ENCODE peak calls at places on chromosomes 3 and 15, in eight cellular contexts. One of them, this sample, is unnamed. For H3K4me1, the result is how much of the 10 kb centered on the place peaks cover.

GRCh38 chr3:31614162-31614921 is 81.6 kb downstream of the STT3B start:
- DNase-seq in mucosa of descending colon: no peak
- DNase-seq in pancreas: no peak
- DNase-seq in neural progenitor cell: no peak
- DNase-seq in heart left ventricle: no peak
- DNase-seq in transverse colon: no peak
- DNase-seq in lower lobe of right lung: no peak
- DNase-seq in ovary: no peak
- DNase-seq in this sample: no peak

GRCh38 chr3:112117826-112118571 is 15.0 kb downstream of the GCSAM start:
- DNase-seq in mucosa of descending colon: no peak
- DNase-seq in pancreas: no peak
- DNase-seq in neural progenitor cell: peak
- DNase-seq in heart left ventricle: peak
- DNase-seq in transverse colon: peak
- DNase-seq in lower lobe of right lung: peak
- DNase-seq in ovary: no peak
- DNase-seq in this sample: no peak

GRCh38 chr3:161989012-161989411 is 492.4 kb downstream of the OTOL1 start:
- DNase-seq in mucosa of descending colon: no peak
- DNase-seq in pancreas: no peak
- DNase-seq in neural progenitor cell: no peak
- DNase-seq in heart left ventricle: no peak
- DNase-seq in transverse colon: no peak
- DNase-seq in lower lobe of right lung: no peak
- DNase-seq in ovary: no peak
- DNase-seq in this sample: no peak

GRCh38 chr3:157868168-157868567 is 238.1 kb downstream of the SHOX2 start:
- DNase-seq in mucosa of descending colon: no peak
- DNase-seq in pancreas: no peak
- DNase-seq in neural progenitor cell: no peak
- DNase-seq in heart left ventricle: no peak
- DNase-seq in transverse colon: no peak
- DNase-seq in lower lobe of right lung: no peak
- DNase-seq in ovary: no peak
- DNase-seq in this sample: no peak

GRCh38 chr3:102181202-102181920 is 253.5 kb upstream of the ZPLD1 start:
- DNase-seq in mucosa of descending colon: no peak
- DNase-seq in pancreas: peak
- DNase-seq in neural progenitor cell: no peak
- DNase-seq in heart left ventricle: no peak
- DNase-seq in transverse colon: no peak
- DNase-seq in lower lobe of right lung: no peak
- DNase-seq in ovary: no peak
- DNase-seq in this sample: no peak

GRCh38 chr15:68279779-68280745 is 2.5 kb downstream of the FEM1B start:
- DNase-seq in mucosa of descending colon: no peak
- DNase-seq in pancreas: no peak
- DNase-seq in neural progenitor cell: no peak
- DNase-seq in heart left ventricle: no peak
- DNase-seq in transverse colon: no peak
- DNase-seq in lower lobe of right lung: no peak
- DNase-seq in ovary: no peak
- DNase-seq in this sample: no peak

GRCh38 chr3:143326983-143327382 is 207.4 kb downstream of the CHST2 start:
- DNase-seq in mucosa of descending colon: no peak
- DNase-seq in pancreas: no peak
- DNase-seq in neural progenitor cell: no peak
- DNase-seq in heart left ventricle: no peak
- DNase-seq in transverse colon: no peak
- DNase-seq in lower lobe of right lung: no peak
- DNase-seq in ovary: no peak
- DNase-seq in this sample: no peak

GRCh38 chr3:98702166-98702565 is 61.0 kb upstream of the ST3GAL6 start:
- DNase-seq in mucosa of descending colon: no peak
- DNase-seq in pancreas: no peak
- DNase-seq in neural progenitor cell: no peak
- DNase-seq in heart left ventricle: no peak
- DNase-seq in transverse colon: no peak
- DNase-seq in lower lobe of right lung: no peak
- DNase-seq in ovary: no peak
- DNase-seq in this sample: no peak

GRCh38 chr15:73362900-73363299 is 5.9 kb downstream of the HCN4 start:
- DNase-seq in mucosa of descending colon: no peak
- DNase-seq in pancreas: no peak
- DNase-seq in neural progenitor cell: no peak
- DNase-seq in heart left ventricle: no peak
- DNase-seq in transverse colon: no peak
- DNase-seq in lower lobe of right lung: no peak
- DNase-seq in ovary: no peak
- DNase-seq in this sample: no peak

GRCh38 chr3:182717216-182717615 is 76.1 kb upstream of the ATP11B start:
- DNase-seq in mucosa of descending colon: no peak
- DNase-seq in pancreas: no peak
- DNase-seq in neural progenitor cell: no peak
- DNase-seq in heart left ventricle: no peak
- DNase-seq in transverse colon: peak
- DNase-seq in lower lobe of right lung: no peak
- DNase-seq in ovary: no peak
- DNase-seq in this sample: no peak

GRCh38 chr3:128482857-128483656 is 9.9 kb downstream of the GATA2 start:
- DNase-seq in mucosa of descending colon: no peak
- DNase-seq in pancreas: no peak
- DNase-seq in neural progenitor cell: peak
- DNase-seq in heart left ventricle: peak
- DNase-seq in transverse colon: no peak
- DNase-seq in lower lobe of right lung: peak
- DNase-seq in ovary: no peak
- DNase-seq in this sample: peak

GRCh38 chr3:152403632-152404066 is 134.9 kb downstream of the MBNL1 start:
- DNase-seq in mucosa of descending colon: no peak
- DNase-seq in pancreas: no peak
- DNase-seq in neural progenitor cell: no peak
- DNase-seq in heart left ventricle: peak
- DNase-seq in transverse colon: peak
- DNase-seq in lower lobe of right lung: peak
- DNase-seq in ovary: no peak
- DNase-seq in this sample: peak
- H3K4me1 ChIP-seq in mucosa of descending colon: under half
- H3K4me1 ChIP-seq in pancreas: under half
- H3K4me1 ChIP-seq in neural progenitor cell: under half
- H3K4me1 ChIP-seq in heart left ventricle: half or more
- H3K4me1 ChIP-seq in transverse colon: under half
- H3K4me1 ChIP-seq in lower lobe of right lung: half or more
- H3K4me1 ChIP-seq in ovary: under half
- H3K4me1 ChIP-seq in this sample: half or more

DNA sequence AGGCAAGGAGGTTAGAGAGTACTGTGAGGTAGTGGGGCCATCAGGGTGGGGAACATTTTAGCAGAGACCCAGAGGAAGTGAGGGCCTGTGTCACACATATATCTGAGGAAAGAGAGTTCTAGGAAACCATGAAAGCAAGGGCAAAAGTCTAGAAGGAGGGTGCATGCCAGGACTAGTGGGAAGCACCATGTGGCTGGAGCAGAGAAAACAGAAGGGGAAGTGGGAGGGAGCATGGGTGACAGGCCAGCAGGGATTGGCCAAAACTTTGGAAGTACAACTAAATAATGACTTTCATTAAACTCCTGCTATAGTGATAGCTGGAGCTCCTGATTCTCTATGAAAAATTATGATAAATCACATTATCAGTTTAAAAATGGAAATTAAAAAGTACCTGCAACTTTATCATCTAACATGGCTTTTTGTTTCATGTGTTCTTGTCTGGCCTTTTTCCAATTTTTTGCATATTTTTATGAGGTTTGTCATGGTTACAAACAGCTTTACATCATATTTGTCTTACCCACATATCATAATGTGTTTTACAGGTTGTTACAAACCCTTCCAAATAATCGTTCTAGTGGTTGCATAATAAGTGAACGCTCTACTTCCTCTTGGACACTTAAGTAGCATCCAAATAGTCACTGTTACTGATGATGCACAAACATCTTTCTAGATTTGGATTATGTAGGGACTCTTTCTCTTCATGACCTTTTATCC is 168.3 kb downstream of the NEK10 start:
- DNase-seq in mucosa of descending colon: no peak
- DNase-seq in pancreas: no peak
- DNase-seq in neural progenitor cell: no peak
- DNase-seq in heart left ventricle: no peak
- DNase-seq in transverse colon: no peak
- DNase-seq in lower lobe of right lung: no peak
- DNase-seq in ovary: no peak
- DNase-seq in this sample: no peak
- H3K4me1 ChIP-seq in mucosa of descending colon: under half
- H3K4me1 ChIP-seq in pancreas: under half
- H3K4me1 ChIP-seq in neural progenitor cell: under half
- H3K4me1 ChIP-seq in heart left ventricle: under half
- H3K4me1 ChIP-seq in transverse colon: under half
- H3K4me1 ChIP-seq in lower lobe of right lung: under half
- H3K4me1 ChIP-seq in ovary: under half
- H3K4me1 ChIP-seq in this sample: under half

GRCh38 chr3:188435266-188435665 is 281.3 kb downstream of the LPP start:
- DNase-seq in mucosa of descending colon: no peak
- DNase-seq in pancreas: no peak
- DNase-seq in neural progenitor cell: no peak
- DNase-seq in heart left ventricle: no peak
- DNase-seq in transverse colon: no peak
- DNase-seq in lower lobe of right lung: no peak
- DNase-seq in ovary: no peak
- DNase-seq in this sample: no peak
- H3K4me1 ChIP-seq in mucosa of descending colon: under half
- H3K4me1 ChIP-seq in pancreas: under half
- H3K4me1 ChIP-seq in neural progenitor cell: under half
- H3K4me1 ChIP-seq in heart left ventricle: half or more
- H3K4me1 ChIP-seq in transverse colon: under half
- H3K4me1 ChIP-seq in lower lobe of right lung: under half
- H3K4me1 ChIP-seq in ovary: under half
- H3K4me1 ChIP-seq in this sample: under half

GRCh38 chr3:152295344-152295743 is 26.6 kb downstream of the MBNL1 start:
- DNase-seq in mucosa of descending colon: no peak
- DNase-seq in pancreas: no peak
- DNase-seq in neural progenitor cell: no peak
- DNase-seq in heart left ventricle: no peak
- DNase-seq in transverse colon: no peak
- DNase-seq in lower lobe of right lung: no peak
- DNase-seq in ovary: no peak
- DNase-seq in this sample: no peak
- H3K4me1 ChIP-seq in mucosa of descending colon: half or more
- H3K4me1 ChIP-seq in pancreas: under half
- H3K4me1 ChIP-seq in neural progenitor cell: under half
- H3K4me1 ChIP-seq in heart left ventricle: half or more
- H3K4me1 ChIP-seq in transverse colon: half or more
- H3K4me1 ChIP-seq in lower lobe of right lung: half or more
- H3K4me1 ChIP-seq in ovary: under half
- H3K4me1 ChIP-seq in this sample: under half